ENCODE peak calls at places on chromosomes 7 and 10, in seven cellular contexts. J is aorta, H is GM06990, T is MM.1S, C is psoas muscle, P is left lung, N is OCI-LY7. G is an unnamed sample.

GRCh38 chr7:95011156-95011928 is 103.9 kb downstream of the PPP1R9A start:
- DNase-seq in T (no peak), J (no peak), N (no peak), P (no peak), H (no peak), C (no peak), G (no peak)

GRCh38 chr7:26187380-26188290 is 12.9 kb downstream of the HNRNPA2B1 start:
- DNase-seq in P (no peak), C (no peak), J (no peak), H (no peak), N (peak; percentile 43), T (no peak), G (no peak)

GRCh38 chr7:38773430-38773829 is 135.6 kb downstream of the VPS41 start:
- DNase-seq in H (no peak), N (no peak), J (no peak), T (no peak), C (no peak), P (no peak), G (no peak)

GRCh38 chr10:480928-481551 is 208.4 kb downstream of the DIP2C start:
- DNase-seq in P (no peak), C (peak; percentile 28), T (no peak), J (peak; percentile 57), N (no peak), H (no peak), G (no peak)

GRCh38 chr10:80454526-80455460 is 683 bp downstream of the TSPAN14 start:
- DNase-seq in T (peak; percentile 30), N (peak; percentile 52), C (peak; percentile 74), H (peak; percentile 62), P (peak; percentile 90), J (peak; percentile 84), G (peak; percentile 74)

GRCh38 chr10:103852189-103852711 is 3.1 kb downstream of the SH3PXD2A start:
- DNase-seq in C (peak; percentile 67), J (no peak), H (no peak), P (no peak), T (no peak), N (no peak), G (no peak)

GRCh38 chr7:78173192-78173591 is 374.6 kb downstream of the PHTF2 start:
- DNase-seq in J (no peak), N (no peak), H (no peak), C (no peak), P (no peak), T (no peak), G (no peak)

GRCh38 chr7:27165655-27166474 is 528 bp upstream of the HOXA9 start:
- DNase-seq in N (no peak), H (no peak), P (peak; percentile 76), C (peak; percentile 75), J (peak; percentile 78), T (no peak), G (no peak)

GRCh38 chr7:134613623-134614347 is 32.9 kb upstream of the BPGM start:
- DNase-seq in P (no peak), H (no peak), N (no peak), J (no peak), T (no peak), C (no peak), G (no peak)

GRCh38 chr10:101323495-101323894 is 30.5 kb upstream of the BTRC start:
- DNase-seq in C (no peak), T (no peak), H (no peak), J (no peak), P (no peak), N (no peak), G (no peak)

GRCh38 chr7:157513162-157513621 is 176.4 kb downstream of the DNAJB6 start:
- DNase-seq in P (no peak), C (peak; percentile 15), H (no peak), N (no peak), T (no peak), J (peak; percentile 45), G (peak; percentile 34)

DNA sequence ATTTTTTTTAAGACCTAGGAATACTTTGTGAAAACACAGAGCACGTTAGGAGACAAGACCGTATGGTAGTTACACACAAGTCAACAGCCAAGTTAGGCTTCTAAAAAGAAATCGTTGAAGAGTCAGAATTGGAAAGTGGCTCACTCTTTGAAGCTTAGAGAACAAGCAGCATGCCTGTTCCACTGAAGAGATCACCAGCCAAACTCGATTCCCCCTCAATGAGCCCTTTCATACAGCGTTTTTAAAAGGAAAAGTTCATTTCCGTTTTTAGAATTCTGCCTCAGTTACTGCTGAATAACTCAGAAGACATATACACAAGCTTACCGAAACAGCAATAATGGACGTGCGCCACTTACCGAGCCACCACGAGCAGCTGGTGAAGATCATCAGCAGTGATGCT is 41.0 kb downstream of the MCMBP start:
- DNase-seq in H (no peak), P (no peak), N (no peak), C (no peak), J (no peak), T (no peak), G (no peak)
- H3K36me3 ChIP-seq in H (peaks cover 12% of the 10 kb centered on the region), P (peaks cover 6% of the 10 kb centered on the region), N (peaks cover 100% of the 10 kb centered on the region), C (peaks cover 100% of the 10 kb centered on the region), J (peaks cover 3% of the 10 kb centered on the region), T (peaks cover 26% of the 10 kb centered on the region), G (no peaks in the 10 kb centered on the region)

DNA sequence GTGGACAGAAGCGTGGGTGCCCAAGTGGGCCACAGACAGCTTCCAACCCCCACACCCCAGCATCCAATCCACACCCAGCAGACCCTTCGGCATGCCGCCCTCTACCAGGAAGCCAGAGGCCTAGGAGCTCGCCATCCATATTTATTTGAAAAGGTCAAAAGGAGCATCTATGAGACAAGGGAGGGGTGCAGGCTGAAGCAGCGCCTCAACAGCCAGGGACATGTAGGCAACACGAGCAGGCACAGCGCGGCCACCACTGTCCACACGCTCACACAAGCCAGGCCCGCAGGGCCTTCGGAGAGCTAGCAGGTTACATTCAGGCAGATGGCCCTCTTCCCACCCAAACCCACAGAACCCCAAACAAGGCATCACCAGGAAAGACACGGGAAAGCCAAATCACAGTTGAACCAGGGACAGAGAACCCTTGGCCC is 34.6 kb downstream of the PSAP start:
- DNase-seq in H (no peak), T (no peak), C (no peak), P (no peak), J (peak; percentile 59), N (no peak), G (no peak)
- H3K36me3 ChIP-seq in H (peaks cover 41% of the 10 kb centered on the region), T (no peaks in the 10 kb centered on the region), C (peaks cover 69% of the 10 kb centered on the region), P (peaks cover 6% of the 10 kb centered on the region), J (peaks cover 18% of the 10 kb centered on the region), N (peaks cover 65% of the 10 kb centered on the region), G (no peaks in the 10 kb centered on the region)

GRCh38 chr7:139416405-139416804 is 56.7 kb downstream of the LUC7L2 start:
- DNase-seq in N (no peak), T (no peak), C (no peak), J (no peak), H (no peak), P (no peak), G (no peak)

GRCh38 chr7:139422126-139422525 is 61.3 kb downstream of the KLRG2 start:
- DNase-seq in T (no peak), H (no peak), N (no peak), P (no peak), C (no peak), J (no peak), G (no peak)

GRCh38 chr7:139421123-139421522 is 61.4 kb downstream of the LUC7L2 start:
- DNase-seq in T (no peak), P (no peak), H (no peak), J (no peak), N (no peak), C (no peak), G (no peak)

GRCh38 chr7:139423091-139423490 is 60.4 kb downstream of the KLRG2 start:
- DNase-seq in C (no peak), P (no peak), H (no peak), T (no peak), J (no peak), N (no peak), G (no peak)

DNA sequence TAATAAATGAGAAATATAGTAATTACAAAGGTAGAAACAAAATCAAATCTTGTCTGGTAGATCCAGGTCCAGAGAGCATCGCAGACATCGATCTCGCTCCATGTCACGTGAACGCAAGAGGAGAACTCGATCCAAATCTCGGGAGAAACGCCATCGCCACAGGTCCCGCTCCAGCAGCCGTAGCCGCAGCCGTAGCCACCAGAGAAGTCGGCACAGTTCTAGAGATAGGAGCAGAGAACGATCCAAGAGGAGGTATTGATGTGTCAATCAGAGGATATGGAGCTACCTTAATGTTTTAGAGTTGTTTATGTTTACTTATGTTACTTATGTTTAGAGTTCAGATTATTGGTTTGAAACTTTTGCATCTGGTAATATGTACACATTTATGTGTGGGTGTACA is 57.8 kb downstream of the LUC7L2 start:
- DNase-seq in N (no peak), H (no peak), C (no peak), P (no peak), T (no peak), J (no peak), G (no peak)
- H3K36me3 ChIP-seq in N (peaks cover 99% of the 10 kb centered on the region), H (peaks cover 10% of the 10 kb centered on the region), C (peaks cover 100% of the 10 kb centered on the region), P (no peaks in the 10 kb centered on the region), T (peaks cover 30% of the 10 kb centered on the region), J (peaks cover 6% of the 10 kb centered on the region), G (peaks cover 9% of the 10 kb centered on the region)

GRCh38 chr10:10803273-10803672 is 214.4 kb upstream of the CELF2 start:
- DNase-seq in J (no peak), P (no peak), N (no peak), T (no peak), C (no peak), H (no peak), G (no peak)
- H3K36me3 ChIP-seq in J (no peaks in the 10 kb centered on the region), P (no peaks in the 10 kb centered on the region), N (no peaks in the 10 kb centered on the region), T (no peaks in the 10 kb centered on the region), C (no peaks in the 10 kb centered on the region), H (no peaks in the 10 kb centered on the region), G (no peaks in the 10 kb centered on the region)

GRCh38 chr7:1487466-1487865 is 16.7 kb downstream of the INTS1 start:
- DNase-seq in J (no peak), N (no peak), H (no peak), C (no peak), T (no peak), P (no peak), G (no peak)
- H3K36me3 ChIP-seq in J (peaks cover 14% of the 10 kb centered on the region), N (peaks cover 89% of the 10 kb centered on the region), H (peaks cover 44% of the 10 kb centered on the region), C (peaks cover 99% of the 10 kb centered on the region), T (no peaks in the 10 kb centered on the region), P (no peaks in the 10 kb centered on the region), G (peaks cover 7% of the 10 kb centered on the region)

DNA sequence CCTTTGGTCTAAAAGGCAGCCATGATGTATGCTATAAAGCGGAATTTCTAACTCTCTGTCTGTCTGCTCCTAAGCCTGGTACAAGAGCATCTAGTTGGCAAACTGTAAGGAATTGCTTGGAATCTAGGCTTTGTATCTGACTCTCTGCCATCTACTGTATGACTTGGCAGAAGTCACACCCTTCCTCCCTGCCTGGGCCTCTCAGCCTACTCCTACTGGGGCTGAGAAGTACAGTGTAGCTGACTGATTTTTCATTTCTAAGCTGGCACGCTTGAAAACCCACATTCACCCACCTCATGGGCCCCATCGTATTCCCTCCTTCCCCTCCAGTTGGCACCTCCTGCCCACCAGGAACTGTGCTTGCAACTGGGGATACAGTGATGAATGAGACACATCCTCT is 435.2 kb downstream of the PLXNA4 start:
- DNase-seq in T (no peak), P (no peak), H (no peak), J (no peak), N (no peak), C (no peak), G (no peak)
- H3K36me3 ChIP-seq in T (no peaks in the 10 kb centered on the region), P (no peaks in the 10 kb centered on the region), H (no peaks in the 10 kb centered on the region), J (no peaks in the 10 kb centered on the region), N (no peaks in the 10 kb centered on the region), C (no peaks in the 10 kb centered on the region), G (no peaks in the 10 kb centered on the region)